ENCODE peak calls at places on chromosome 6, in nine cellular contexts. One of them, this sample, is unnamed.

GRCh38 chr6:54856137-54856536 is 9.6 kb downstream of the FAM83B start:
- DNase-seq in GM12891: no peak
- DNase-seq in Peyer's patch: no peak
- DNase-seq in body of pancreas: no peak
- DNase-seq in stomach: peak; percentile 44
- DNase-seq in heart left ventricle: no peak
- DNase-seq in K562: no peak
- DNase-seq in HCT116: no peak
- DNase-seq in IMR-90: no peak
- DNase-seq in this sample: no peak

GRCh38 chr6:90406142-90406794 is 109.6 kb upstream of the BACH2 start:
- DNase-seq in GM12891: no peak
- DNase-seq in Peyer's patch: no peak
- DNase-seq in body of pancreas: no peak
- DNase-seq in stomach: no peak
- DNase-seq in heart left ventricle: no peak
- DNase-seq in K562: peak; percentile 39
- DNase-seq in HCT116: peak; percentile 32
- DNase-seq in IMR-90: peak; percentile 80
- DNase-seq in this sample: no peak

GRCh38 chr6:132153221-132153896 is 202.2 kb upstream of the CCN2 start:
- DNase-seq in GM12891: no peak
- DNase-seq in Peyer's patch: no peak
- DNase-seq in body of pancreas: no peak
- DNase-seq in stomach: no peak
- DNase-seq in heart left ventricle: no peak
- DNase-seq in K562: no peak
- DNase-seq in HCT116: no peak
- DNase-seq in IMR-90: peak; percentile 86
- DNase-seq in this sample: no peak

GRCh38 chr6:113908801-113909200 is 51.7 kb downstream of the MARCKS start:
- DNase-seq in GM12891: no peak
- DNase-seq in Peyer's patch: no peak
- DNase-seq in body of pancreas: no peak
- DNase-seq in stomach: no peak
- DNase-seq in heart left ventricle: no peak
- DNase-seq in K562: no peak
- DNase-seq in HCT116: no peak
- DNase-seq in IMR-90: no peak
- DNase-seq in this sample: no peak

GRCh38 chr6:98980814-98981213 is 33.1 kb upstream of the FBXL4 start:
- DNase-seq in GM12891: no peak
- DNase-seq in Peyer's patch: no peak
- DNase-seq in body of pancreas: no peak
- DNase-seq in stomach: no peak
- DNase-seq in heart left ventricle: no peak
- DNase-seq in K562: no peak
- DNase-seq in HCT116: no peak
- DNase-seq in IMR-90: no peak
- DNase-seq in this sample: no peak

GRCh38 chr6:130600880-130601341 is 226.3 kb upstream of the SMLR1 start:
- DNase-seq in GM12891: no peak
- DNase-seq in Peyer's patch: no peak
- DNase-seq in body of pancreas: no peak
- DNase-seq in stomach: no peak
- DNase-seq in heart left ventricle: no peak
- DNase-seq in K562: no peak
- DNase-seq in HCT116: no peak
- DNase-seq in IMR-90: peak; percentile 85
- DNase-seq in this sample: no peak

GRCh38 chr6:101429291-101429690 is 35.8 kb downstream of the GRIK2 start:
- DNase-seq in GM12891: no peak
- DNase-seq in Peyer's patch: no peak
- DNase-seq in body of pancreas: no peak
- DNase-seq in stomach: no peak
- DNase-seq in heart left ventricle: no peak
- DNase-seq in K562: no peak
- DNase-seq in HCT116: no peak
- DNase-seq in IMR-90: peak; percentile 49
- DNase-seq in this sample: no peak

GRCh38 chr6:2562721-2563120 is 188.0 kb downstream of the MYLK4 start:
- DNase-seq in GM12891: no peak
- DNase-seq in Peyer's patch: no peak
- DNase-seq in body of pancreas: no peak
- DNase-seq in stomach: no peak
- DNase-seq in heart left ventricle: no peak
- DNase-seq in K562: no peak
- DNase-seq in HCT116: no peak
- DNase-seq in IMR-90: no peak
- DNase-seq in this sample: no peak

GRCh38 chr6:154605207-154605877 is 94.9 kb upstream of the CNKSR3 start:
- DNase-seq in GM12891: no peak
- DNase-seq in Peyer's patch: no peak
- DNase-seq in body of pancreas: no peak
- DNase-seq in stomach: no peak
- DNase-seq in heart left ventricle: no peak
- DNase-seq in K562: no peak
- DNase-seq in HCT116: no peak
- DNase-seq in IMR-90: no peak
- DNase-seq in this sample: no peak

DNA sequence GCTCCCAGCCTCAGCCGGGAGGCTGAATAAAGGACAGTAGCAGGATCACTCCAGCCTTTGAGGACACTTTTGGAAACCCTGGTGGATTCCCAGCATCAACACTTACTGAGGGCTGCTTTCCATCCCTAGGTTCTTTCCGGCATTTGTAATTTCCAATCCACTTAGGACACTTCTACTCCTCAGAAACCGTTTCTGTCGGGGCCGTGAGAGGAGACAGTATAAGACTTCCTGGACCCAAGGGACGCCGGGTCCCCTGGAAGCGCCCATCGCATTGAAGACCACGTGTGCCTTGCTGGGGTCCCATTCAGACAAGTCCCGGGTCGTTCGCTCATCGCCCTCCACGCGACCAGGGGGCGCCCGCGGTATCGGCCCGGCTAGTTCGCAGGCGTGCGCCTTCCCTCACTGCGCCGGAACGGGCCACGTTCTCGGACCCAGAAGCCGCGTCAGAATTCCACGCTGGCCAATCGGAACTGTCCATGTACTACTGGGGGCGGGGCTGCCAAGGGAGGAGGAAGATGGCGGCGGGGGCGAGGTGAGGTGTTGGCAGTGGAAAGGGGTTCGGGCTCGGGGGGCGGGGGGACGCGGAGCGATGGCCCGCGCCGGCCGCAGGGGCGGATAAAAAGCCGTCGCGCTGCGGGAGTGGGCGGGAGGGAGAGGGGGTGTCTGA is at the start of gene NUS1:
- DNase-seq in GM12891: peak; percentile 93
- DNase-seq in Peyer's patch: peak; percentile 98
- DNase-seq in body of pancreas: peak; percentile 98
- DNase-seq in stomach: peak; percentile 98
- DNase-seq in heart left ventricle: peak; percentile 98
- DNase-seq in K562: peak; percentile 94
- DNase-seq in HCT116: peak; percentile 94
- DNase-seq in IMR-90: peak; percentile 96
- DNase-seq in this sample: peak; percentile 98
- TF ChIP-seq POLR2A in GM12891: no peak
- TF ChIP-seq POLR2A in Peyer's patch: no peak
- TF ChIP-seq POLR2A in body of pancreas: no peak
- TF ChIP-seq POLR2A in stomach: no peak
- TF ChIP-seq POLR2A in heart left ventricle: no peak
- TF ChIP-seq POLR2A in K562: peak; percentile 81
- TF ChIP-seq POLR2A in HCT116: no peak
- TF ChIP-seq POLR2A in IMR-90: peak; percentile 52
- TF ChIP-seq POLR2A in this sample: peak; percentile 69

DNA sequence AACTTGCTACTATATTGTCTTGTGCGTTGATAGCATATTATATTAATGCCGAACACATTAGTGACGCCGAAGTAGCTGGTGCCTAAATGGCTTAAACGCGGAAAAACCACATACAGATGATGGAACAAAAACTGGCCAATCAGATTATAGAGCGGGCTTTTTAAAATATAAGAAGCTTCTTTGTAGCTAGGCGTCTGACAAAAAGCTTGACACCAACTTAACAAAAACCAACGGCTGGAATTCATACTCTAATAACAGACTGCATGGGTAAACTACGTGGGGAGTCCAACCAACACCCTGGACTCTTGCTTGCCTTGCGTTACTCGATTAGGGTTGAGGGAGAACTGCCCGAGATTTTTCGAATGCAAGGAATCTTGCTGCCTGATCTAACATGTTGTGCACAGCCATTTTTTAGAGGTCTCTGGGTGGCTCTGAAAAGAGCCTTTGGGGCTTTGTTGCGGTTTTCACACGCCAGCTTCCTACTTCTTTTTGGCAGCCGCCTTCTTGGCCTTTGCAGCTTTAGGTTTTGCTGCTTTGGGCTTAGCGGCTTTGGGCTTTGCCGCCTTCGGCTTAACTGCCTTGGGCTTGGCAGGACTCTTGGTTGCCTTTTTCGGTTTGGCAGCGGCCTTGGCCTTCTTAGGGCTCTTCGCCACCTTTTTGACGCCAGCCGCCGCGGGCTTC is 45.7 kb downstream of the OR2B2 start:
- DNase-seq in GM12891: no peak
- DNase-seq in Peyer's patch: no peak
- DNase-seq in body of pancreas: no peak
- DNase-seq in stomach: no peak
- DNase-seq in heart left ventricle: no peak
- DNase-seq in K562: no peak
- DNase-seq in HCT116: no peak
- DNase-seq in IMR-90: peak; percentile 68
- DNase-seq in this sample: peak; percentile 93
- TF ChIP-seq POLR2A in GM12891: peak; percentile 98
- TF ChIP-seq POLR2A in Peyer's patch: no peak
- TF ChIP-seq POLR2A in body of pancreas: no peak
- TF ChIP-seq POLR2A in stomach: no peak
- TF ChIP-seq POLR2A in heart left ventricle: no peak
- TF ChIP-seq POLR2A in K562: no peak
- TF ChIP-seq POLR2A in HCT116: no peak
- TF ChIP-seq POLR2A in IMR-90: no peak
- TF ChIP-seq POLR2A in this sample: no peak

GRCh38 chr6:24494726-24495515 is at the start of gene ALDH5A1:
- DNase-seq in GM12891: peak; percentile 60
- DNase-seq in Peyer's patch: peak; percentile 81
- DNase-seq in body of pancreas: peak; percentile 63
- DNase-seq in stomach: peak; percentile 72
- DNase-seq in heart left ventricle: peak; percentile 87
- DNase-seq in K562: peak; percentile 73
- DNase-seq in HCT116: peak; percentile 24
- DNase-seq in IMR-90: peak; percentile 38
- DNase-seq in this sample: peak; percentile 88

GRCh38 chr6:24493945-24494725 is 634 bp upstream of the ALDH5A1 start:
- DNase-seq in GM12891: no peak
- DNase-seq in Peyer's patch: no peak
- DNase-seq in body of pancreas: no peak
- DNase-seq in stomach: no peak
- DNase-seq in heart left ventricle: no peak
- DNase-seq in K562: no peak
- DNase-seq in HCT116: no peak
- DNase-seq in IMR-90: no peak
- DNase-seq in this sample: peak; percentile 41

GRCh38 chr6:24497254-24497989 is 2.7 kb downstream of the ALDH5A1 start:
- DNase-seq in GM12891: no peak
- DNase-seq in Peyer's patch: no peak
- DNase-seq in body of pancreas: no peak
- DNase-seq in stomach: no peak
- DNase-seq in heart left ventricle: no peak
- DNase-seq in K562: no peak
- DNase-seq in HCT116: no peak
- DNase-seq in IMR-90: no peak
- DNase-seq in this sample: peak; percentile 37

GRCh38 chr6:24492475-24492874 is 2.3 kb upstream of the ALDH5A1 start:
- DNase-seq in GM12891: no peak
- DNase-seq in Peyer's patch: peak; percentile 27
- DNase-seq in body of pancreas: peak; percentile 20
- DNase-seq in stomach: no peak
- DNase-seq in heart left ventricle: no peak
- DNase-seq in K562: peak; percentile 24
- DNase-seq in HCT116: no peak
- DNase-seq in IMR-90: peak; percentile 7
- DNase-seq in this sample: peak; percentile 47

DNA sequence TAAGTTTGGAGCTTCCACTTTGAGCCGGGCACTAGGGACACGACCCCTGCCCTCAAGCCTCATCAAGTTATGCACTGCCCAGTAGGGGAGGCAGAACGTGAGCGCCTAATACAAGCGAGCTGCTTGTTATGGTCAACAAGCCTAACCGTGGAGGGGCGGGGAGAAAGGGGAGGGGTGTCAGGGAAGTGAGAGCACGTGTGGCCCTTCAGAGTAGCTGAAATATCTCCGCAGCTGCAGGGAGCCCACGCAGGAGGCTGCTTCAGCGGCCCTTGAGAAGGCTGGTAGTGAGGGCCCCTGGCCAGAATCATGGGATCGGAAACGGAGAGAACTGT is 713 bp downstream of the ALDH5A1 start:
- DNase-seq in GM12891: peak; percentile 62
- DNase-seq in Peyer's patch: peak; percentile 90
- DNase-seq in body of pancreas: peak; percentile 65
- DNase-seq in stomach: peak; percentile 51
- DNase-seq in heart left ventricle: peak; percentile 69
- DNase-seq in K562: peak; percentile 48
- DNase-seq in HCT116: peak; percentile 0
- DNase-seq in IMR-90: peak; percentile 14
- DNase-seq in this sample: peak; percentile 74
- TF ChIP-seq POLR2A in GM12891: no peak
- TF ChIP-seq POLR2A in Peyer's patch: no peak
- TF ChIP-seq POLR2A in body of pancreas: no peak
- TF ChIP-seq POLR2A in stomach: no peak
- TF ChIP-seq POLR2A in heart left ventricle: no peak
- TF ChIP-seq POLR2A in K562: no peak
- TF ChIP-seq POLR2A in HCT116: no peak
- TF ChIP-seq POLR2A in IMR-90: no peak
- TF ChIP-seq POLR2A in this sample: no peak

GRCh38 chr6:16761469-16762264 is 407 bp upstream of the ATXN1 start:
- DNase-seq in GM12891: peak; percentile 48
- DNase-seq in Peyer's patch: peak; percentile 86
- DNase-seq in body of pancreas: peak; percentile 93
- DNase-seq in stomach: peak; percentile 89
- DNase-seq in heart left ventricle: peak; percentile 92
- DNase-seq in K562: peak; percentile 64
- DNase-seq in HCT116: peak; percentile 74
- DNase-seq in IMR-90: peak; percentile 91
- DNase-seq in this sample: peak; percentile 61

GRCh38 chr6:16759646-16760535 is 1.4 kb downstream of the ATXN1 start:
- DNase-seq in GM12891: peak; percentile 46
- DNase-seq in Peyer's patch: peak; percentile 87
- DNase-seq in body of pancreas: peak; percentile 85
- DNase-seq in stomach: peak; percentile 91
- DNase-seq in heart left ventricle: peak; percentile 96
- DNase-seq in K562: peak; percentile 66
- DNase-seq in HCT116: no peak
- DNase-seq in IMR-90: peak; percentile 84
- DNase-seq in this sample: peak; percentile 70

GRCh38 chr6:16762265-16762546 is 946 bp upstream of the ATXN1 start:
- DNase-seq in GM12891: peak; percentile 12
- DNase-seq in Peyer's patch: no peak
- DNase-seq in body of pancreas: no peak
- DNase-seq in stomach: no peak
- DNase-seq in heart left ventricle: no peak
- DNase-seq in K562: no peak
- DNase-seq in HCT116: no peak
- DNase-seq in IMR-90: no peak
- DNase-seq in this sample: no peak

GRCh38 chr6:16759181-16759645 is 2.0 kb downstream of the ATXN1 start:
- DNase-seq in GM12891: no peak
- DNase-seq in Peyer's patch: peak; percentile 47
- DNase-seq in body of pancreas: no peak
- DNase-seq in stomach: no peak
- DNase-seq in heart left ventricle: no peak
- DNase-seq in K562: no peak
- DNase-seq in HCT116: no peak
- DNase-seq in IMR-90: no peak
- DNase-seq in this sample: peak; percentile 11

GRCh38 chr6:16760536-16761468 is at the start of gene ATXN1:
- DNase-seq in GM12891: peak; percentile 30
- DNase-seq in Peyer's patch: peak; percentile 70
- DNase-seq in body of pancreas: peak; percentile 65
- DNase-seq in stomach: peak; percentile 62
- DNase-seq in heart left ventricle: peak; percentile 80
- DNase-seq in K562: peak; percentile 48
- DNase-seq in HCT116: no peak
- DNase-seq in IMR-90: peak; percentile 65
- DNase-seq in this sample: peak; percentile 37
- TF ChIP-seq POLR2A in GM12891: peak; percentile 63
- TF ChIP-seq POLR2A in Peyer's patch: no peak
- TF ChIP-seq POLR2A in body of pancreas: peak; percentile 25
- TF ChIP-seq POLR2A in stomach: no peak
- TF ChIP-seq POLR2A in heart left ventricle: no peak
- TF ChIP-seq POLR2A in K562: no peak
- TF ChIP-seq POLR2A in HCT116: no peak
- TF ChIP-seq POLR2A in IMR-90: peak; percentile 74
- TF ChIP-seq POLR2A in this sample: no peak

This sample was measured in erythroblast.